ENCODE peak calls at places on chromosomes 11 and 22, in eight cellular contexts. M, R, N, C, U, H, I and V are unnamed samples.

GRCh38 chr11:2442554-2442953 is 1.8 kb downstream of the TRPM5 start:
- DNase-seq in I (no peak), C (no peak), U (no peak), N (no peak), H (no peak), M (no peak), R (no peak), V (no peak)

GRCh38 chr11:6006395-6006794 is 351 bp downstream of the OR56A4 start:
- DNase-seq in I (no peak), M (no peak), H (peak; percentile 2), U (no peak), N (no peak), C (no peak), R (no peak), V (no peak)

GRCh38 chr11:129374993-129375721 is 491 bp upstream of the BARX2 start:
- DNase-seq in N (peak; percentile 9), M (no peak), I (peak; percentile 56), U (no peak), R (no peak), C (no peak), H (peak; percentile 37), V (no peak)

GRCh38 chr11:76664578-76665061 is 5.9 kb downstream of the LRRC32 start:
- DNase-seq in I (no peak), M (no peak), U (no peak), N (no peak), R (no peak), H (no peak), C (no peak), V (no peak)

GRCh38 chr11:128563308-128563707 is 24.1 kb downstream of the ETS1 start:
- DNase-seq in C (no peak), U (no peak), H (no peak), M (no peak), R (no peak), N (no peak), I (no peak), V (no peak)

GRCh38 chr11:66333220-66333877 is 2.9 kb downstream of the RIN1 start:
- DNase-seq in I (no peak), M (no peak), R (no peak), N (no peak), H (no peak), C (no peak), U (no peak), V (no peak)

GRCh38 chr11:117563556-117563955 is 233.5 kb downstream of the DSCAML1 start:
- DNase-seq in I (no peak), N (no peak), M (no peak), R (no peak), H (no peak), C (no peak), U (no peak), V (no peak)

GRCh38 chr22:46443850-46444389 is 93.5 kb downstream of the CELSR1 start:
- DNase-seq in I (no peak), U (no peak), H (no peak), M (no peak), C (peak; percentile 21), R (no peak), N (no peak), V (no peak)

GRCh38 chr22:48577014-48577690 is 1250.5 kb downstream of the BRD1 start:
- DNase-seq in I (no peak), C (no peak), N (no peak), M (no peak), H (no peak), R (no peak), U (no peak), V (no peak)

GRCh38 chr22:38494498-38494897 is 11.6 kb downstream of the DDX17 start:
- DNase-seq in C (no peak), U (peak; percentile 77), R (no peak), I (no peak), M (no peak), N (no peak), H (no peak), V (no peak)

GRCh38 chr22:49773531-49773930 is 54.1 kb downstream of the BRD1 start:
- DNase-seq in U (no peak), R (no peak), C (no peak), H (no peak), N (no peak), I (no peak), M (no peak), V (no peak)

GRCh38 chr11:62546244-62546936 is at the start of gene AHNAK:
- DNase-seq in U (peak; percentile 52), M (no peak), H (peak; percentile 67), N (peak; percentile 62), I (peak; percentile 75), C (no peak), R (no peak), V (no peak)

GRCh38 chr11:73521621-73522020 is 76.3 kb downstream of the FAM168A start:
- DNase-seq in R (peak; percentile 68), C (peak; percentile 43), I (peak; percentile 75), M (no peak), U (peak; percentile 54), N (no peak), H (peak; percentile 29), V (no peak)

GRCh38 chr22:48415535-48415934 is 1412.1 kb downstream of the BRD1 start:
- DNase-seq in C (no peak), H (no peak), U (no peak), M (no peak), N (no peak), R (no peak), I (no peak), V (no peak)

GRCh38 chr22:26887916-26888315 is 230.5 kb downstream of the MIAT start:
- DNase-seq in M (no peak), R (no peak), C (no peak), U (no peak), H (no peak), I (no peak), N (no peak), V (no peak)

GRCh38 chr22:36406139-36406538 is 18.4 kb upstream of the MYH9 start:
- DNase-seq in R (no peak), H (no peak), N (no peak), I (no peak), U (no peak), M (no peak), C (no peak), V (no peak)

GRCh38 chr11:47213985-47214564 is 699 bp upstream of the DDB2 start:
- DNase-seq in C (peak; percentile 86), R (peak; percentile 81), H (peak; percentile 89), I (peak; percentile 91), N (peak; percentile 86), U (peak; percentile 61), M (peak; percentile 69), V (no peak)

GRCh38 chr11:126212089-126212660 is 593 bp downstream of the FAM118B start:
- DNase-seq in H (peak; percentile 4), R (no peak), N (peak; percentile 21), C (no peak), U (peak; percentile 24), M (no peak), I (peak; percentile 13), V (no peak)

GRCh38 chr11:2376751-2377451 is at the start of gene CD81:
- DNase-seq in C (no peak), R (no peak), U (peak; percentile 33), H (no peak), N (peak; percentile 48), M (no peak), I (peak; percentile 22), V (no peak)

GRCh38 chr22:37295213-37295886 is 13.0 kb downstream of the CYTH4 start:
- DNase-seq in H (no peak), N (no peak), R (no peak), I (peak; percentile 30), C (no peak), M (no peak), U (no peak), V (no peak)

GRCh38 chr22:48268771-48269552 is 1506.5 kb downstream of the TBC1D22A start:
- DNase-seq in C (no peak), H (no peak), U (no peak), R (no peak), N (no peak), I (no peak), M (no peak), V (no peak)

GRCh38 chr22:35972559-35972958 is 56.1 kb downstream of the RBFOX2 start:
- DNase-seq in R (no peak), H (peak; percentile 33), M (no peak), C (no peak), U (no peak), I (peak; percentile 53), N (no peak), V (no peak)

GRCh38 chr11:82980292-82980691 is 78.8 kb downstream of the DDIAS start:
- DNase-seq in U (peak; percentile 84), H (peak; percentile 80), I (peak; percentile 88), R (peak; percentile 13), M (no peak), C (no peak), N (peak; percentile 43), V (peak; percentile 41)

GRCh38 chr11:76120513-76121081 is 85.7 kb downstream of the WNT11 start:
- DNase-seq in H (no peak), R (no peak), I (no peak), N (peak; percentile 45), U (peak; percentile 29), C (no peak), M (peak; percentile 15), V (no peak)

GRCh38 chr11:92050305-92050704 is 174.3 kb upstream of the FAT3 start:
- DNase-seq in M (no peak), H (no peak), I (no peak), C (no peak), N (no peak), R (no peak), U (no peak), V (no peak)

GRCh38 chr11:124875943-124876817 is 10.9 kb downstream of the ROBO3 start:
- DNase-seq in N (peak; percentile 97), C (peak; percentile 54), H (peak; percentile 86), R (peak; percentile 94), M (peak; percentile 78), U (peak; percentile 96), I (peak; percentile 91), V (peak; percentile 74)
- TF ChIP-seq CTCF in N (peak; percentile 57), C (peak; percentile 90), H (peak; percentile 79), R (peak; percentile 66), M (peak; percentile 65), U (peak; percentile 80), I (peak; percentile 94), V (peak; percentile 47)

DNA sequence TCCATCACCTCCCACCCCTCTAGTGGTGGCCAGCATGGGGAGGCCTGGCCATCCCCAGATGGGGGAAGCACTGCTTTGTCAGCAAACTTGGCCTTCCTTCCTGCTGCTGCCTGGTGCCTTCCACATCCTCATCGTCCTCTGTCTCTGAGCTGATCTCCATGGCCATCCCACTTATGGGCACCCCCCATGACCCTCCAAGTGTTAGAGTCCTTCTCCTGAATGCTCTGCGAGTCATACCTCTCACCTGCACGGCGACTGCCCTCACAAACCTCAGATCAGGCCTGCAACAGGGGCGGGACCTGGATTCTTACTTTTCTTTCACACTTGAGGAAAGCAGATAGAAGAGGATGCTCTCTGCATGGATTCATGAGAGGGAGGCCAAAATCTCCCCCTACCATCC is 24.0 kb downstream of the POU2AF1 start:
- DNase-seq in U (no peak), R (no peak), C (no peak), H (no peak), I (no peak), N (no peak), M (no peak), V (no peak)
- H3K4me1 ChIP-seq in U (no peaks in the 10 kb centered on the region), R (no peaks in the 10 kb centered on the region), C (peaks cover 97% of the 10 kb centered on the region), H (no peaks in the 10 kb centered on the region), I (no peaks in the 10 kb centered on the region), N (no peaks in the 10 kb centered on the region), M (no peaks in the 10 kb centered on the region), V (no peaks in the 10 kb centered on the region)

GRCh38 chr11:85811624-85812023 is 683 bp upstream of the SYTL2 start:
- DNase-seq in N (no peak), R (no peak), M (no peak), I (no peak), C (no peak), U (no peak), H (no peak), V (no peak)
- H2AFZ ChIP-seq in N (no peak overlapping the region), R (peak overlapping the region; percentile 99), M (peak overlapping the region; percentile 72), I (peak overlapping the region; percentile 95), C (no peak overlapping the region), U (peak overlapping the region; percentile 93), H (peak overlapping the region; percentile 86), V (peak overlapping the region; percentile 85)

GRCh38 chr11:39589391-39589790 is 1870.1 kb downstream of the LRRC4C start:
- DNase-seq in M (no peak), C (no peak), N (no peak), I (no peak), H (no peak), R (no peak), U (no peak), V (no peak)
- TF ChIP-seq CTCF in M (no peak), C (no peak), N (no peak), I (no peak), H (no peak), R (no peak), U (no peak), V (no peak)